ENCODE peak calls at places on chromosomes 3 and 15, in six cellular contexts. Z is A549, E is K562, O is SK-N-SH, U is IMR-90, S is HepG2. R is an unnamed sample.

GRCh38 chr3:10783360-10784346 is 32.4 kb upstream of the SLC6A11 start:
- DNase-seq in Z (peak), E (peak), O (peak), U (peak), S (peak), R (no peak)

GRCh38 chr3:4581905-4582611 is 88.9 kb downstream of the ITPR1 start:
- DNase-seq in Z (no peak), E (no peak), O (no peak), U (no peak), S (no peak), R (no peak)

GRCh38 chr3:194691481-194692281 is 6.0 kb downstream of the FAM43A start:
- DNase-seq in Z (no peak), E (no peak), O (peak), U (no peak), S (no peak), R (peak)

GRCh38 chr3:36381311-36381956 is 1.1 kb downstream of the STAC start:
- DNase-seq in Z (no peak), E (no peak), O (peak), U (no peak), S (no peak), R (no peak)

GRCh38 chr3:181176610-181177009 is 187.1 kb upstream of the DNAJC19 start:
- DNase-seq in Z (peak), E (peak), O (peak), U (peak), S (peak), R (peak)

GRCh38 chr3:66195347-66195783 is 25.4 kb upstream of the SLC25A26 start:
- DNase-seq in Z (no peak), E (peak), O (peak), U (peak), S (no peak), R (no peak)

GRCh38 chr15:35281515-35281914 is 196.4 kb upstream of the NANOGP8 start:
- DNase-seq in Z (no peak), E (no peak), O (no peak), U (peak), S (no peak), R (no peak)

GRCh38 chr3:150268426-150269321 is 139.4 kb upstream of the TSC22D2 start:
- DNase-seq in Z (peak), E (peak), O (no peak), U (peak), S (peak), R (no peak)

GRCh38 chr15:78605201-78605600 is 15.6 kb downstream of the CHRNA3 start:
- DNase-seq in Z (no peak), E (no peak), O (no peak), U (no peak), S (no peak), R (no peak)

GRCh38 chr3:164302622-164303021 is 775.7 kb downstream of the SI start:
- DNase-seq in Z (no peak), E (no peak), O (no peak), U (no peak), S (no peak), R (no peak)

GRCh38 chr3:78670087-78670486 is 1097.7 kb downstream of the ROBO1 start:
- DNase-seq in Z (no peak), E (no peak), O (no peak), U (no peak), S (no peak), R (no peak)

GRCh38 chr3:67605377-67605776 is 49.0 kb downstream of the SUCLG2 start:
- DNase-seq in Z (peak), E (no peak), O (no peak), U (peak), S (no peak), R (no peak)

GRCh38 chr3:177827517-177828249 is 630.4 kb upstream of the TBL1XR1 start:
- DNase-seq in Z (peak), E (no peak), O (no peak), U (peak), S (peak), R (no peak)

GRCh38 chr3:71163216-71163918 is 420.2 kb downstream of the FOXP1 start:
- DNase-seq in Z (no peak), E (no peak), O (no peak), U (no peak), S (no peak), R (no peak)

GRCh38 chr3:42130329-42131070 is 39.3 kb downstream of the TRAK1 start:
- DNase-seq in Z (peak), E (no peak), O (no peak), U (no peak), S (peak), R (no peak)

GRCh38 chr3:140276698-140277097 is 341.7 kb downstream of the CLSTN2 start:
- DNase-seq in Z (peak), E (peak), O (no peak), U (peak), S (peak), R (no peak)

GRCh38 chr3:134376385-134376765 is 2.1 kb upstream of the AMOTL2 start:
- DNase-seq in Z (no peak), E (no peak), O (no peak), U (no peak), S (no peak), R (no peak)

GRCh38 chr3:134375542-134376384 is 1.5 kb upstream of the AMOTL2 start:
- DNase-seq in Z (no peak), E (no peak), O (no peak), U (no peak), S (no peak), R (no peak)

GRCh38 chr3:134373278-134373941 is 837 bp downstream of the AMOTL2 start:
- DNase-seq in Z (peak), E (no peak), O (peak), U (peak), S (peak), R (no peak)

GRCh38 chr3:134373942-134374790 is at the start of gene AMOTL2:
- DNase-seq in Z (peak), E (peak), O (peak), U (peak), S (peak), R (no peak)

GRCh38 chr3:134374791-134375541 is 719 bp upstream of the AMOTL2 start:
- DNase-seq in Z (peak), E (no peak), O (no peak), U (no peak), S (peak), R (no peak)
- TF ChIP-seq SMC3 in Z (no peak), E (no peak), O (no peak), U (no peak), S (no peak), R (no peak)

GRCh38 chr3:121481116-121481895 is 64.5 kb downstream of the POLQ start:
- DNase-seq in Z (no peak), E (no peak), O (no peak), U (peak), S (no peak), R (no peak)
- TF ChIP-seq SMC3 in Z (no peak), E (no peak), O (no peak), U (no peak), S (no peak), R (no peak)

GRCh38 chr3:32249184-32249782 is 10.8 kb downstream of the CMTM8 start:
- DNase-seq in Z (peak), E (no peak), O (no peak), U (peak), S (no peak), R (no peak)
- TF ChIP-seq SMC3 in Z (no peak), E (no peak), O (no peak), U (no peak), S (no peak), R (no peak)

DNA sequence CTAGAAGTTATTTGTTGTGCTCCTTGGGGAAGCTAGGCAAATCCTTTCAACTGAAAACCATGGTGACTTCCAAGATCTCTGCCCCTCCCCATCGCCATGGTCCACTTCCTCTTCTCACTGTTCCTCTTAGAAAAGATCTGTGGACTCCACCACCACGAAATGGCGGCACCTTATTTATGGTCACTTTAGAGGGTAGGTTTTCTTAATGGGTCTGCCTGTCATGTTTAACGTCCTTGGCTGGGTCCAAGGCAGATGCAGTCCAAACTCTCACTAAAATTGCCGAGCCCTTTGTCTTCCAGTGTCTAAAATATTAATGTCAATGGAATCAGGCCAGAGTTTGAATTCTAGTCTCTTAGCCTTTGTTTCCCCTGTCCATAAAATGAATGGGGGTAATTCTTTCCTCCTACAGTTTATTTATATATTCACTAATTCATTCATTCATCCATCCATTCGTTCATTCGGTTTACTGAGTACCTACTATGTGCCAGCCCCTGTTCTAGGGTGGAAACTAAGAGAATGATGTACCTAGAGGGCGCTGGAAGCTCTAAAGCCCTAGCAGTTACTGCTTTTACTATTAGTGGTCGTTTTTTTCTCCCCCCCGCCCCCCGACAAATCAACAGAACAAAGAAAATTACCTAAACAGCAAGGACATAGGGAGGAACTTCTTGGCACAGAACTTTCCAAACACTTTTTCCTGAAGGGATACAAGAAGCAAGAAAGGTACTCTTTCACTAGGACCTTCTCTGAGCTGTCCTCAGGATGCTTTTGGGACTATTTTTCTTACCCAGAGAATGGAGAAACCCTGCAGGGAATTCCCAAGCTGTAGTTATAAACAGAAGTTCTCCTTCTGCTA is 661 bp downstream of the PATL2 start:
- DNase-seq in Z (peak), E (peak), O (no peak), U (peak), S (no peak), R (peak)
- TF ChIP-seq SMC3 in Z (peak), E (no peak), O (peak), U (no peak), S (no peak), R (peak)

DNA sequence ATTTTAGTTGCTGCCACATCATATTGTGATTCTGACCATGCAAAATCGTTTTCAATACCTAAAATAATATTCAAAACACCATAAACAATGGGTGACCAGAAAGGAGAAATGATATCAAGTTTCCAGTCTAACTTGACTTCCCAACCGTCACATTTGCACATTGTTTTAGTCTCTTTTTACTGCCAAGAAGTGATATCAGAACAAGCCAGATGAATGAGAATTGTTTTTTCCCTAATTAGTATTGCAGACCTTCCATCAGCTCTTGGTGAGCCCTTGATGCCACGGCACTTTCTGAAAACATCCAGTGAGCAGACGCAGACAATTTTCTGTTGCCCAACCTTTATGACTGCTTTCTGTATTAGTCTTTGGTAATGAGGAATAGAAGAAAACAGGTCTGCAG is 62.5 kb downstream of the SPATA16 start:
- DNase-seq in Z (no peak), E (no peak), O (no peak), U (no peak), S (no peak), R (no peak)
- TF ChIP-seq SMC3 in Z (no peak), E (no peak), O (no peak), U (no peak), S (no peak), R (no peak)

DNA sequence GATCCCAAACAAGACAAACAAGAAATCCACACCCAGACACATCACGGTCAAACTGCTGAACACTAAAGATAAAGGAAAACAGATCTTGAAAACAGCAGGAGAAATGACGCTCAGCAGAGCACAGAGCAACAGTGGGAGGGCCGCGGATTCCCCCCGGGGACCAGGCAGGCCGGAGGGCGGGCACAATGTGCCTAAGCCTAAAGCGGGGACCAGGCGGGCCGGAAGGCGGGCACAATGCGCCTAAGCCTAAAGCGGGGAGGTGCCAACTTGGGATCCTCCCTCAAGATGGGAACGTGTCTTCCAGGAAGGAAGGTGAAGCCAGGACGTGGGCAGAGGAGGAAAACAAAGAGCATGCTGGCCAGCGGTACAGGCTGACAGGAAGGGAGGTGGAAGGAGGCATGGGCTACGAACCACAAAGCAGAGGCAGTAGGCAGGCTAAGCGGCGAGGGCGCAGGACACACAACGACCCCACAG is 31.1 kb downstream of the CYFIP1 start:
- DNase-seq in Z (no peak), E (peak), O (peak), U (peak), S (no peak), R (no peak)
- TF ChIP-seq SMC3 in Z (no peak), E (no peak), O (no peak), U (no peak), S (no peak), R (no peak)

DNA sequence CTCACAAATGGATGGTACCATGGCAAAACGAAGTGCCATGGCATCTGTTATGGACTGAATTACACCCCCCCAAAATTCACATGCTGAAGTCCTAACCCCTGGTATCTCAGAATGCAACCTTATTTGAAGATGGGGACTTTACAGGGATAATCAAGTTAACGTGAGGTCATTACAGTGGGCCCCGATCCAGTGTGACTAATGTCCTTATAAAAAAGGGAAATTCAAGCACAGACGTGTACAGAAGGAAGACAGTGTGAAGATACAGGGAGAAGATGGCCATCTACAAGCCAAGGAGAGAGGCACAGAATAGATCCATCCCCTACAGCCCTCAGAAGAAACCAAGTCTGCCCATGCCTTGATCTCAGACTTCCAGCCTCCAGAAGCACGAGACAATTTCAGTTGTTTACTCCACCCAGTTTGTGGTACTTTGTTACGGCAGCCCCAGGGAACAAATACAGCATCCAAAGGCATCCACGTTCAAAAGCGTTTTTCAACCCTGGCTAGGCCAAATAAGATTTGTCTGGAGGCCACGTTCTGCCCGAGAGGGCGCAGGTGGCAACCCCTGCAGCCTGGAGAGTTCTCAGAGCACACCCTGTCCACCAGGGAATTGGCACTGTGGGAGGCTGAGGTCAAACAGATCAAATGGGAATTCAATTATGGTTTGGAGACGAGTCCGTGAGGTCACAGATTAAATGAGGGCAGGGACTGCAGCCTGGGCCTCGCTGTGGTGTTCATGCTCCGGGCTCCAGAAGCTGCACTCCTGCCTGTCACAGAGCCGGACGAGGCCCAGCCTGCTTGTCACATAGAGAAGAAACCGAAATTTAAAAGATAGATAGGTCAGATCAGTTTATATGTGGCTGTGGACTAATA is 494.8 kb downstream of the SHQ1 start:
- DNase-seq in Z (no peak), E (no peak), O (no peak), U (peak), S (no peak), R (no peak)
- TF ChIP-seq SMC3 in Z (no peak), E (no peak), O (no peak), U (no peak), S (no peak), R (no peak)

GRCh38 chr3:32483772-32484171 is 18.9 kb downstream of the CMTM6 start:
- DNase-seq in Z (no peak), E (no peak), O (no peak), U (no peak), S (no peak), R (no peak)

GRCh38 chr3:32481791-32482631 is 20.6 kb downstream of the CMTM6 start:
- DNase-seq in Z (no peak), E (no peak), O (no peak), U (no peak), S (no peak), R (no peak)

GRCh38 chr3:32482693-32483092 is 20.0 kb downstream of the CMTM6 start:
- DNase-seq in Z (no peak), E (no peak), O (no peak), U (no peak), S (no peak), R (no peak)

GRCh38 chr3:32484437-32484836 is 18.2 kb downstream of the CMTM6 start:
- DNase-seq in Z (no peak), E (no peak), O (no peak), U (no peak), S (no peak), R (no peak)

GRCh38 chr3:32480596-32480995 is 22.1 kb downstream of the CMTM6 start:
- DNase-seq in Z (no peak), E (no peak), O (no peak), U (no peak), S (no peak), R (no peak)
- TF ChIP-seq SMC3 in Z (no peak), E (no peak), O (no peak), U (no peak), S (no peak), R (no peak)

GRCh38 chr3:195859061-195859845 is 47.5 kb upstream of the MUC4 start:
- DNase-seq in Z (peak), E (peak), O (peak), U (peak), S (peak), R (no peak)
- TF ChIP-seq SMC3 in Z (peak), E (peak), O (peak), U (peak), S (peak), R (peak)